ENCODE peak calls at places on chromosomes 3 and 15, in six cellular contexts. One of them, this sample, is unnamed.

GRCh38 chr3:135314227-135314626 is 519.2 kb downstream of the EPHB1 start:
- DNase-seq in CD8-positive, alpha-beta T cell: no peak
- DNase-seq in AG04449: no peak
- DNase-seq in AG09309: no peak
- DNase-seq in dorsolateral prefrontal cortex: no peak
- DNase-seq in CD4-positive, alpha-beta memory T cell: no peak
- DNase-seq in this sample: no peak

GRCh38 chr15:92831459-92832229 is 68.5 kb upstream of the CHD2 start:
- DNase-seq in CD8-positive, alpha-beta T cell: peak
- DNase-seq in AG09309: peak
- DNase-seq in dorsolateral prefrontal cortex: peak
- DNase-seq in CD4-positive, alpha-beta memory T cell: peak
- DNase-seq in AG04449: peak
- DNase-seq in this sample: peak

GRCh38 chr3:12323237-12323636 is 34.4 kb downstream of the PPARG start:
- DNase-seq in AG09309: no peak
- DNase-seq in AG04449: no peak
- DNase-seq in CD8-positive, alpha-beta T cell: no peak
- DNase-seq in dorsolateral prefrontal cortex: no peak
- DNase-seq in CD4-positive, alpha-beta memory T cell: no peak
- DNase-seq in this sample: no peak

GRCh38 chr15:67755264-67755663 is 70.0 kb upstream of the SKOR1 start:
- DNase-seq in AG09309: no peak
- DNase-seq in CD4-positive, alpha-beta memory T cell: no peak
- DNase-seq in dorsolateral prefrontal cortex: no peak
- DNase-seq in CD8-positive, alpha-beta T cell: no peak
- DNase-seq in AG04449: no peak
- DNase-seq in this sample: no peak

GRCh38 chr3:15300318-15301078 is 31.9 kb downstream of the SH3BP5 start:
- DNase-seq in CD8-positive, alpha-beta T cell: no peak
- DNase-seq in AG09309: peak
- DNase-seq in CD4-positive, alpha-beta memory T cell: no peak
- DNase-seq in dorsolateral prefrontal cortex: peak
- DNase-seq in AG04449: no peak
- DNase-seq in this sample: no peak

GRCh38 chr3:94453864-94454263 is 391.0 kb downstream of the NSUN3 start:
- DNase-seq in AG04449: no peak
- DNase-seq in AG09309: no peak
- DNase-seq in dorsolateral prefrontal cortex: no peak
- DNase-seq in CD8-positive, alpha-beta T cell: no peak
- DNase-seq in CD4-positive, alpha-beta memory T cell: no peak
- DNase-seq in this sample: no peak

GRCh38 chr3:81743096-81744025 is 18.1 kb downstream of the GBE1 start:
- DNase-seq in CD8-positive, alpha-beta T cell: no peak
- DNase-seq in CD4-positive, alpha-beta memory T cell: no peak
- DNase-seq in dorsolateral prefrontal cortex: no peak
- DNase-seq in AG04449: peak
- DNase-seq in AG09309: peak
- DNase-seq in this sample: peak

GRCh38 chr3:172673210-172673679 is 37.6 kb downstream of the NCEH1 start:
- DNase-seq in AG04449: no peak
- DNase-seq in AG09309: peak
- DNase-seq in CD8-positive, alpha-beta T cell: peak
- DNase-seq in CD4-positive, alpha-beta memory T cell: peak
- DNase-seq in dorsolateral prefrontal cortex: no peak
- DNase-seq in this sample: peak

GRCh38 chr15:39125904-39126303 is 455.0 kb upstream of the THBS1 start:
- DNase-seq in AG04449: no peak
- DNase-seq in AG09309: no peak
- DNase-seq in CD4-positive, alpha-beta memory T cell: peak
- DNase-seq in CD8-positive, alpha-beta T cell: peak
- DNase-seq in dorsolateral prefrontal cortex: no peak
- DNase-seq in this sample: no peak

GRCh38 chr3:28916713-28917499 is 364.0 kb upstream of the RBMS3 start:
- DNase-seq in CD4-positive, alpha-beta memory T cell: no peak
- DNase-seq in CD8-positive, alpha-beta T cell: no peak
- DNase-seq in AG09309: peak
- DNase-seq in dorsolateral prefrontal cortex: peak
- DNase-seq in AG04449: no peak
- DNase-seq in this sample: no peak

GRCh38 chr3:96331341-96331740 is 483.1 kb upstream of the EPHA6 start:
- DNase-seq in dorsolateral prefrontal cortex: no peak
- DNase-seq in CD8-positive, alpha-beta T cell: no peak
- DNase-seq in AG09309: no peak
- DNase-seq in CD4-positive, alpha-beta memory T cell: no peak
- DNase-seq in AG04449: no peak
- DNase-seq in this sample: no peak

GRCh38 chr15:74784426-74784825 is 2.5 kb downstream of the CSK start:
- DNase-seq in dorsolateral prefrontal cortex: no peak
- DNase-seq in AG09309: no peak
- DNase-seq in AG04449: no peak
- DNase-seq in CD4-positive, alpha-beta memory T cell: no peak
- DNase-seq in CD8-positive, alpha-beta T cell: no peak
- DNase-seq in this sample: no peak
- H3K4me3 ChIP-seq in dorsolateral prefrontal cortex: peak
- H3K4me3 ChIP-seq in AG09309: no peak
- H3K4me3 ChIP-seq in AG04449: no peak
- H3K4me3 ChIP-seq in CD4-positive, alpha-beta memory T cell: peak
- H3K4me3 ChIP-seq in CD8-positive, alpha-beta T cell: peak
- H3K4me3 ChIP-seq in this sample: peak

GRCh38 chr3:152261329-152261728 is 7.4 kb upstream of the MBNL1 start:
- DNase-seq in dorsolateral prefrontal cortex: no peak
- DNase-seq in AG04449: no peak
- DNase-seq in CD4-positive, alpha-beta memory T cell: no peak
- DNase-seq in AG09309: no peak
- DNase-seq in CD8-positive, alpha-beta T cell: no peak
- DNase-seq in this sample: no peak

GRCh38 chr3:152267319-152267689 is 1.4 kb upstream of the MBNL1 start:
- DNase-seq in AG09309: no peak
- DNase-seq in AG04449: no peak
- DNase-seq in CD4-positive, alpha-beta memory T cell: no peak
- DNase-seq in CD8-positive, alpha-beta T cell: no peak
- DNase-seq in dorsolateral prefrontal cortex: no peak
- DNase-seq in this sample: no peak

GRCh38 chr3:152260529-152260928 is 8.2 kb upstream of the MBNL1 start:
- DNase-seq in dorsolateral prefrontal cortex: no peak
- DNase-seq in AG09309: no peak
- DNase-seq in AG04449: no peak
- DNase-seq in CD4-positive, alpha-beta memory T cell: no peak
- DNase-seq in CD8-positive, alpha-beta T cell: no peak
- DNase-seq in this sample: no peak

GRCh38 chr3:152264378-152264777 is 4.4 kb upstream of the MBNL1 start:
- DNase-seq in CD4-positive, alpha-beta memory T cell: no peak
- DNase-seq in CD8-positive, alpha-beta T cell: no peak
- DNase-seq in dorsolateral prefrontal cortex: no peak
- DNase-seq in AG04449: no peak
- DNase-seq in AG09309: no peak
- DNase-seq in this sample: no peak

DNA sequence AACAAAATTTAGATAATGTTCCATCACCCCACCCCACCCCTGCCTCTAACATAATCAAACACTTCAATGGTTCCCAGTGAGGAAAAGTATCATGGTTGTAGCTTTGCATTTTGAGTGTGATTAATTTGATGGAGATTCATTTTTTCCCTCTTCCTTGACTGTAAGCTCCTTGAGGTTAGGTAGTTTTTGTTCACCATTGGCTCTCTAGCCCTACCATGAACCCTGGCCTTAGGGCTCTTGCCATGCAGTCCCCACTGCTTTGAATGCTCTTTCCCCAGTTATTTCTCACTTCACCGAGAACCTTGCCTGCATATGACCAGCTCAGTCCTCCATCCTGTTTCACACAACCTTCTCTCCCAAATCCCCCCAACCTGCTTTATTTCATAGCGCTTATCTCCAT is 5.0 kb upstream of the MBNL1 start:
- DNase-seq in AG04449: no peak
- DNase-seq in CD4-positive, alpha-beta memory T cell: no peak
- DNase-seq in AG09309: no peak
- DNase-seq in CD8-positive, alpha-beta T cell: no peak
- DNase-seq in dorsolateral prefrontal cortex: no peak
- DNase-seq in this sample: no peak
- H3K4me3 ChIP-seq in AG04449: no peak
- H3K4me3 ChIP-seq in CD4-positive, alpha-beta memory T cell: no peak
- H3K4me3 ChIP-seq in AG09309: no peak
- H3K4me3 ChIP-seq in CD8-positive, alpha-beta T cell: no peak
- H3K4me3 ChIP-seq in dorsolateral prefrontal cortex: no peak
- H3K4me3 ChIP-seq in this sample: no peak

GRCh38 chr3:37026851-37027250 is 33.5 kb downstream of the MLH1 start:
- DNase-seq in dorsolateral prefrontal cortex: no peak
- DNase-seq in AG04449: no peak
- DNase-seq in CD4-positive, alpha-beta memory T cell: no peak
- DNase-seq in CD8-positive, alpha-beta T cell: no peak
- DNase-seq in AG09309: no peak
- DNase-seq in this sample: no peak

GRCh38 chr3:37024092-37024491 is 30.8 kb downstream of the MLH1 start:
- DNase-seq in AG04449: no peak
- DNase-seq in CD8-positive, alpha-beta T cell: no peak
- DNase-seq in AG09309: no peak
- DNase-seq in CD4-positive, alpha-beta memory T cell: peak
- DNase-seq in dorsolateral prefrontal cortex: no peak
- DNase-seq in this sample: no peak

GRCh38 chr3:37025562-37026335 is 32.4 kb downstream of the MLH1 start:
- DNase-seq in dorsolateral prefrontal cortex: no peak
- DNase-seq in AG04449: no peak
- DNase-seq in CD4-positive, alpha-beta memory T cell: no peak
- DNase-seq in AG09309: no peak
- DNase-seq in CD8-positive, alpha-beta T cell: no peak
- DNase-seq in this sample: no peak

GRCh38 chr3:37028329-37028728 is 35.0 kb downstream of the MLH1 start:
- DNase-seq in CD4-positive, alpha-beta memory T cell: no peak
- DNase-seq in dorsolateral prefrontal cortex: no peak
- DNase-seq in AG04449: no peak
- DNase-seq in AG09309: no peak
- DNase-seq in CD8-positive, alpha-beta T cell: no peak
- DNase-seq in this sample: no peak

DNA sequence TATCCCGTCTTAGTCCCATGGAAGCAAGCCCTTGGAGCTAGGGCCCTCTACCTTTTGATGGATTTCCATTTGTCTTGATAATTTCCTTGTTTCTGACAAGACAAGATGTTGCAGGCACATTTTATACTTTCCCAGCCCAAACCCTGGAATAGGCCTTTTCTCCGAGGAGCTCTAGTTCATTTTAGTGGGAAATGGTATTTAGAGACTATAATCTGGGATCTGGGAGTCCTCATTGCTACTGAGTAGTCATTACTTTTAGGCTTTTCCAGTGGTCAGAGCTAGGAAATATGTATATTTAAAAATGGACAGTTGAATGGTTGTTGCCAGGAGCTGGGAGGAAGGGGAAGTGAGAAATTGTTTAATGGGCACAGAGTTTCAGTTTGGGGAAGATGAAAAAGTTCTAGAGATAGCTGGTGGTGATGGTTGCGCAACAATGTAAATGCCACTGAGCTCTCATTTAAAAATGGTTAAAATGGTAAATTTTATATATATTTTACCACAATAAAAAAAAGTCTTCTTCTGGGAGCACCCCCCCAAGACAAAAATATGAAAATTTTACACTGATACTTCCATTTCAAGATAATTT is 31.6 kb downstream of the MLH1 start:
- DNase-seq in AG09309: no peak
- DNase-seq in AG04449: no peak
- DNase-seq in dorsolateral prefrontal cortex: no peak
- DNase-seq in CD8-positive, alpha-beta T cell: no peak
- DNase-seq in CD4-positive, alpha-beta memory T cell: no peak
- DNase-seq in this sample: no peak
- H3K4me3 ChIP-seq in AG09309: no peak
- H3K4me3 ChIP-seq in AG04449: no peak
- H3K4me3 ChIP-seq in dorsolateral prefrontal cortex: no peak
- H3K4me3 ChIP-seq in CD8-positive, alpha-beta T cell: no peak
- H3K4me3 ChIP-seq in CD4-positive, alpha-beta memory T cell: no peak
- H3K4me3 ChIP-seq in this sample: no peak

GRCh38 chr3:129429080-129429451 is 630 bp upstream of the EFCAB12 start:
- DNase-seq in AG04449: no peak
- DNase-seq in dorsolateral prefrontal cortex: no peak
- DNase-seq in AG09309: no peak
- DNase-seq in CD8-positive, alpha-beta T cell: no peak
- DNase-seq in CD4-positive, alpha-beta memory T cell: no peak
- DNase-seq in this sample: no peak
- H3K4me3 ChIP-seq in AG04449: no peak
- H3K4me3 ChIP-seq in dorsolateral prefrontal cortex: peak
- H3K4me3 ChIP-seq in AG09309: no peak
- H3K4me3 ChIP-seq in CD8-positive, alpha-beta T cell: no peak
- H3K4me3 ChIP-seq in CD4-positive, alpha-beta memory T cell: no peak
- H3K4me3 ChIP-seq in this sample: no peak

DNA sequence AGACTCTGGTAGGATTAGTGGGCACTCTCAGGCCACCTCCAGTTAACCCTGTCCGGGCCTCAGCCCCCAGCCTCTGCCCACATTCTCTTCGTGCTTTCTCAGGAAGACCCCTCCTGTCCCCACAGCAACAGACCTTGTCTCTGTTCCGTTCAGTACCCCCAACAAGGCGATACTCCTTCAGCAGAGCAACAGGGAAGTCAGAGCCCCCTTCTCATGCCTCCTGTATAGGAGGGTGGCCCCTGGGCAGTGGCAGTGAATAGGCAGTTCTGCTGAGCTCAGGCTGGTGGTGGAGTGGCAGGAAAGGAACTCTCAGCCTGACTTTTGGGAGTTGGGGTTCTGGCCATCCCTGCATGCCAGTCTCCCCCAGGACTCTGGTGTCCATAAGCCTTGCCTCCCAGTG is 513 bp downstream of the SEMA3B start:
- DNase-seq in CD4-positive, alpha-beta memory T cell: no peak
- DNase-seq in AG04449: no peak
- DNase-seq in CD8-positive, alpha-beta T cell: no peak
- DNase-seq in AG09309: no peak
- DNase-seq in dorsolateral prefrontal cortex: no peak
- DNase-seq in this sample: no peak
- H3K4me3 ChIP-seq in CD4-positive, alpha-beta memory T cell: no peak
- H3K4me3 ChIP-seq in AG04449: peak
- H3K4me3 ChIP-seq in CD8-positive, alpha-beta T cell: no peak
- H3K4me3 ChIP-seq in AG09309: peak
- H3K4me3 ChIP-seq in dorsolateral prefrontal cortex: peak
- H3K4me3 ChIP-seq in this sample: peak

This sample was measured in HFF-Myc.